ENCODE peak calls at places on chromosomes 12 and 14, in nine cellular contexts. Q is fibroblast of pulmonary artery; X is fibroblast of mammary gland; U is AG09309; R is A549; O is neural crest cell; V is HFF-Myc; J is ovary; S is activated CD8-positive, alpha-beta T cell treated with anti-CD3 and anti-CD28 coated beads for 36 hours. I is an unnamed sample.

GRCh38 chr14:53327716-53328115 is 174.6 kb upstream of the DDHD1 start:
- DNase-seq in Q (peak; percentile 82), X (peak; percentile 89), U (no peak), R (no peak), O (no peak), V (no peak), J (no peak), S (no peak), I (no peak)

GRCh38 chr14:26960049-26960688 is 362.3 kb upstream of the NOVA1 start:
- DNase-seq in Q (no peak), X (no peak), U (no peak), R (no peak), O (no peak), V (no peak), J (no peak), S (no peak), I (no peak)

GRCh38 chr14:36068777-36069534 is 107.6 kb downstream of the PTCSC3 start:
- DNase-seq in Q (peak; percentile 26), X (peak; percentile 80), U (peak; percentile 17), R (peak; percentile 13), O (no peak), V (no peak), J (no peak), S (no peak), I (no peak)

GRCh38 chr14:22386924-22387775 is 201.9 kb downstream of the DAD1 start:
- DNase-seq in Q (peak; percentile 87), X (peak; percentile 72), U (no peak), R (peak; percentile 72), O (peak; percentile 88), V (peak; percentile 70), J (peak; percentile 71), S (no peak), I (peak; percentile 88)

GRCh38 chr12:124747426-124748161 is 116.1 kb downstream of the SCARB1 start:
- DNase-seq in Q (peak; percentile 86), X (peak; percentile 99), U (peak; percentile 93), R (peak; percentile 92), O (no peak), V (peak; percentile 66), J (no peak), S (no peak), I (peak; percentile 87)

GRCh38 chr14:75654127-75654732 is 6.4 kb downstream of the ERG28 start:
- DNase-seq in Q (peak; percentile 77), X (peak; percentile 70), U (no peak), R (peak; percentile 66), O (peak; percentile 85), V (peak; percentile 32), J (peak; percentile 82), S (peak; percentile 89), I (peak; percentile 72)

GRCh38 chr14:92558319-92558718 is 44.7 kb downstream of the RIN3 start:
- DNase-seq in Q (no peak), X (no peak), U (no peak), R (no peak), O (no peak), V (no peak), J (no peak), S (no peak), I (no peak)

GRCh38 chr12:42679402-42679801 is 89.9 kb upstream of the PRICKLE1 start:
- DNase-seq in Q (no peak), X (peak; percentile 50), U (no peak), R (no peak), O (no peak), V (peak; percentile 17), J (no peak), S (no peak), I (no peak)

GRCh38 chr14:103803661-103804060 is 43.7 kb downstream of the PPP1R13B start:
- DNase-seq in Q (peak; percentile 31), X (peak; percentile 64), U (peak; percentile 23), R (peak; percentile 9), O (no peak), V (no peak), J (no peak), S (no peak), I (no peak)

GRCh38 chr14:26598081-26598671 is 343 bp upstream of the NOVA1 start:
- DNase-seq in Q (peak; percentile 98), X (peak; percentile 94), U (no peak), R (peak; percentile 93), O (peak; percentile 97), V (no peak), J (peak; percentile 91), S (peak; percentile 12), I (no peak)

GRCh38 chr14:21467620-21468019 is 9.1 kb downstream of the RAB2B start:
- DNase-seq in Q (peak; percentile 98), X (peak; percentile 91), U (no peak), R (no peak), O (no peak), V (no peak), J (no peak), S (no peak), I (no peak)

GRCh38 chr14:64092338-64092737 is 201.8 kb downstream of the ESR2 start:
- DNase-seq in Q (no peak), X (no peak), U (no peak), R (no peak), O (no peak), V (no peak), J (no peak), S (no peak), I (no peak)

GRCh38 chr14:105533811-105534498 is 7.6 kb downstream of the TMEM121 start:
- DNase-seq in Q (no peak), X (no peak), U (no peak), R (no peak), O (no peak), V (no peak), J (no peak), S (no peak), I (no peak)

GRCh38 chr12:131087991-131088700 is 134.4 kb downstream of the ADGRD1 start:
- DNase-seq in Q (no peak), X (no peak), U (no peak), R (no peak), O (no peak), V (no peak), J (peak; percentile 19), S (no peak), I (no peak)

GRCh38 chr14:35992816-35993511 is 166.8 kb downstream of the BRMS1L start:
- DNase-seq in Q (no peak), X (no peak), U (no peak), R (no peak), O (no peak), V (no peak), J (no peak), S (no peak), I (no peak)

GRCh38 chr14:95490727-95491451 is 25.6 kb downstream of the SYNE3 start:
- DNase-seq in Q (peak; percentile 56), X (peak; percentile 55), U (no peak), R (peak; percentile 36), O (no peak), V (no peak), J (no peak), S (no peak), I (no peak)

GRCh38 chr14:33516898-33517436 is 433.9 kb downstream of the EGLN3 start:
- DNase-seq in Q (no peak), X (no peak), U (no peak), R (no peak), O (no peak), V (no peak), J (no peak), S (no peak), I (no peak)

GRCh38 chr12:39782026-39782545 is 162.5 kb upstream of the ABCD2 start:
- DNase-seq in Q (no peak), X (no peak), U (no peak), R (no peak), O (no peak), V (no peak), J (no peak), S (no peak), I (no peak)
- TF ChIP-seq CTCF in Q (no peak), X (no peak), U (no peak), R (no peak), O (no peak), V (no peak), J (no peak), S (no peak), I (no peak)

DNA sequence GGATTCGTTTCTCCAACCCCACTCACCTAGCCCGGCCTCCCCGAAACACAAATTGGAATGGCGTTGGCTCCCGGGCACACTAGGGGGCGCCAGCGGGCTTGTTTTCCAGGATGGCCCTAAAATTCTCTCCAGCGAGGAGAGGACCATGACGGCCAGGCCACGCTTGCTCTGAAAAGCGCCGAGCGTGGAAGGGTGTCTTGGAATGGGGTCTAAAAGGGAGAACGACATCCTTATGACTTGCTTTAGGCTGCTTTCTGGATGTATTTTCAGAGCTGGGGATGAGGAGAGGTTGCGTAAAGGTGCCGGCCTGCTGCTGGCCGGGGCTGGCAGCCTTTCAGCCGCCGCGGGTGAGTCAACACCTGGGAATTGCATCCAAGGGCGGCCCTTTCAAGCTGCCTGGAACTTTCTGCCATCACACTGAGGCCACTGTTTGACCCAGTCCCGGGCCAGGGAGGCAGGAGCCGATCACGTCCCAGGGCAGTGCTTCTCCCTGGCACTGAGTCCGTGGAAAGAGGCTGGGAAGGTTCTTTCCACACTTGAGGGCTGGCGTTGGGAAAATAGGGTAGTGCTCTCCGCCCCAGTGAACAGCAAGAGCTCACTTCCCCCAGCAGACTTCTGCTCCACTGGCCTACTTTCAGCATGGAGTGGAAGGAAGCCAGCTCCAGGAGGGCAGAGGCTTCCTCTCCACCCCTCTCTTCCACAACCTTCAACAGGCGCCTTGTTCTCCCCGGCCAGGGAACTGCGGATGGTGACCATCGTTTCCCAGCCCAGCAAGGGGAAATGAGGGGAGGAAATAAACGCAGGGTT is 216.2 kb downstream of the TTC8 start:
- DNase-seq in Q (peak; percentile 93), X (peak; percentile 88), U (peak; percentile 52), R (peak; percentile 76), O (peak; percentile 97), V (no peak), J (peak; percentile 92), S (peak; percentile 89), I (peak; percentile 74)
- TF ChIP-seq CTCF in Q (peak; percentile 97), X (peak; percentile 96), U (peak; percentile 95), R (peak; percentile 95), O (peak; percentile 98), V (peak; percentile 99), J (peak; percentile 94), S (peak; percentile 96), I (peak; percentile 80)

DNA sequence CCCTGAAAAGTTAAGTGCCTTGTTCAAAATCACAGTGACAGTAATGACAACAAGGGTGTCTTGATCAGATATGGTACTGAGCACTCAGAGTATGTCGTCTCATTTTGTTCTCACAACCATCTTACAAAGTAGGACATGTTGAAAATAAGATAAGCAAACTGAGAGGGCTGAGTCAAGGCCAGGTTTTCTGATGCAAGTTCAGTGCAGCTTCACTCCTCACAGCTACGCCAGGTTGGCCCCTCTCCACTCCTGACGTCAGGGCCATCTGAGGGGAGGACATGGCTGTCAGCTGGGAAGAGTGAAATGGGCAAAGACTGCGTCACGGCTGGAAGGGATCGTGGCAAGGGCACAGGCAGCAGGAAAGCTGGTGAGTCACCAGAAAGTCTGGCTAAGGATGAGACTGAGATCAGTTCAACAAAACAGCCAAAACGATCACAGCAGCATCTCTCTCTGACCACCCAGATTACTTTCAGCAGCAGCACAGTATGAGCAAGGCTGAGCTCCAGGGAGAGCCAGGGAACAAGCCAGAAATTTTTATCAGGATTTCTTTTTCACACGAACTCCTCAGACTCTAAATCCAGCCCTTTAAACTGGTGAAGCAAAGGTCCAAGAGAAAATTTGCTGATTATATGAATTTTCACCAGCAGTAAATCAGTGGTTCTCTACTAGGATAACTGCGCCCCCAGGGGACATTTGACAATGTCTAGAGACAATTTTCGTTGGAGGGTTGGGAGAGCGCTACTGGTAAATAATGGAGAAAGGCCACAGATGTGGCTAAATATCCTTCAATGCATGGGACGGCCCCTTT is 297.9 kb upstream of the AMIGO2 start:
- DNase-seq in Q (peak; percentile 100), X (peak; percentile 100), U (peak; percentile 98), R (peak; percentile 99), O (no peak), V (peak; percentile 76), J (peak; percentile 100), S (no peak), I (no peak)
- TF ChIP-seq CTCF in Q (peak; percentile 14), X (no peak), U (no peak), R (peak; percentile 49), O (no peak), V (no peak), J (no peak), S (no peak), I (no peak)

GRCh38 chr12:92619026-92619425 is 83.8 kb upstream of the PLEKHG7 start:
- DNase-seq in Q (no peak), X (no peak), U (no peak), R (no peak), O (no peak), V (no peak), J (no peak), S (no peak), I (no peak)
- TF ChIP-seq CTCF in Q (no peak), X (no peak), U (no peak), R (no peak), O (no peak), V (no peak), J (no peak), S (no peak), I (no peak)